ENCODE peak calls at places on chromosomes 2 and 18, in four cellular contexts. One of them, this sample, is unnamed.

GRCh38 chr18:34957119-34957863 is 83.9 kb upstream of the MAPRE2 start:
- DNase-seq in CD8-positive, alpha-beta T cell: no peak
- DNase-seq in tibial nerve: no peak
- DNase-seq in dorsolateral prefrontal cortex: no peak
- DNase-seq in this sample: no peak

GRCh38 chr2:3418766-3419165 is 39.3 kb downstream of the TRAPPC12 start:
- DNase-seq in CD8-positive, alpha-beta T cell: no peak
- DNase-seq in tibial nerve: no peak
- DNase-seq in dorsolateral prefrontal cortex: no peak
- DNase-seq in this sample: no peak

GRCh38 chr2:185919155-185919554 is 180.6 kb downstream of the FSIP2 start:
- DNase-seq in CD8-positive, alpha-beta T cell: no peak
- DNase-seq in tibial nerve: no peak
- DNase-seq in dorsolateral prefrontal cortex: no peak
- DNase-seq in this sample: no peak

GRCh38 chr2:164843346-164843841 is 1.8 kb upstream of the COBLL1 start:
- DNase-seq in CD8-positive, alpha-beta T cell: no peak
- DNase-seq in tibial nerve: no peak
- DNase-seq in dorsolateral prefrontal cortex: no peak
- DNase-seq in this sample: no peak

GRCh38 chr2:22787745-22788144 is 597.2 kb upstream of the KLHL29 start:
- DNase-seq in CD8-positive, alpha-beta T cell: no peak
- DNase-seq in tibial nerve: no peak
- DNase-seq in dorsolateral prefrontal cortex: no peak
- DNase-seq in this sample: no peak

GRCh38 chr18:22558945-22559385 is 141.2 kb upstream of the CTAGE1 start:
- DNase-seq in CD8-positive, alpha-beta T cell: no peak
- DNase-seq in tibial nerve: no peak
- DNase-seq in dorsolateral prefrontal cortex: no peak
- DNase-seq in this sample: peak

GRCh38 chr18:995641-996040 is 91.0 kb downstream of the ADCYAP1 start:
- DNase-seq in CD8-positive, alpha-beta T cell: no peak
- DNase-seq in tibial nerve: no peak
- DNase-seq in dorsolateral prefrontal cortex: no peak
- DNase-seq in this sample: no peak

GRCh38 chr18:24014062-24014985 is at the start of gene TTC39C:
- DNase-seq in CD8-positive, alpha-beta T cell: peak
- DNase-seq in tibial nerve: peak
- DNase-seq in dorsolateral prefrontal cortex: peak
- DNase-seq in this sample: peak

DNA sequence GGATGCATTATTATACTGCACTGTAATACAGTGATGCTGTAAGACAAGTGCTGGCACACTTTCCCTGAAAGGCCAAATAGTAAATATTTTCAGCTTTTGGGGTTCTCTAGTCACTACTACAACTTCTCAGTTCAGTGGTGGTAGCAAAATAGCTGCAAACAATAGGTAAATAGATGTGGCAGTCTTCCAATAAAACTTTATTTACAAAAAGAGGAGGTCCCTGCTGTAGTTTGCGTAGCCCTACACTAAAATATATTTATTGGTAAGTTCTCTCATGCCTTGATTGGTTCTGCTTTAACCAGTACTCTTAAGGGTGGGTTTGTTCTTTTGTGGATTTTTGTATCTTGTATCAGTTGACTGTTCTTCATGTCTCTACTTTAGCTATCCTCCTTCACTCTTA is 7.8 kb downstream of the GLS start:
- DNase-seq in CD8-positive, alpha-beta T cell: no peak
- DNase-seq in tibial nerve: no peak
- DNase-seq in dorsolateral prefrontal cortex: no peak
- DNase-seq in this sample: no peak
- H3K4me3 ChIP-seq in CD8-positive, alpha-beta T cell: no peak
- H3K4me3 ChIP-seq in tibial nerve: no peak
- H3K4me3 ChIP-seq in dorsolateral prefrontal cortex: no peak
- H3K4me3 ChIP-seq in this sample: no peak

DNA sequence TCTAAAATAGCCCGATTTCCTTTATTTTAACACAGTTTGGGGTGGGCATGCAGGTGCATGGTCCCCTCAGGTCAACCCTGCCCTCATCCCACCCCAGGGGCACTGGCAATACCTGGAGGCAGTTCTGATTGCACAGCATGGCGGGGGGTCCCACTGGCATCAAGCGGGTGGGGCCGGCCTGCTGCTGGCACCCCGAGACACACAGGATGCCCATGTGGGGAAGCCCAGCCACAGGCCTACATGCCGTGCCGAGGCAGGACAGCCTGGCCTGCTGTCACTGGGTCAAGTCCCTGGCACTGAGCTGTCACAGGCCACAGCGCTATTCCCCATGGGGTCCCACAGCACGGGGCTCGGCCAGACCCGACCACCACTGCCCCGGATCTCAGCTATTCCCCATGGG is 11.9 kb upstream of the KCNG2 start:
- DNase-seq in CD8-positive, alpha-beta T cell: no peak
- DNase-seq in tibial nerve: no peak
- DNase-seq in dorsolateral prefrontal cortex: no peak
- DNase-seq in this sample: no peak
- H3K4me3 ChIP-seq in CD8-positive, alpha-beta T cell: no peak
- H3K4me3 ChIP-seq in tibial nerve: no peak
- H3K4me3 ChIP-seq in dorsolateral prefrontal cortex: no peak
- H3K4me3 ChIP-seq in this sample: no peak

GRCh38 chr2:95509408-95509807 is 24.9 kb upstream of the TRIM43B start:
- DNase-seq in CD8-positive, alpha-beta T cell: no peak
- DNase-seq in tibial nerve: no peak
- DNase-seq in dorsolateral prefrontal cortex: no peak
- DNase-seq in this sample: no peak
- H3K4me3 ChIP-seq in CD8-positive, alpha-beta T cell: no peak
- H3K4me3 ChIP-seq in tibial nerve: no peak
- H3K4me3 ChIP-seq in dorsolateral prefrontal cortex: no peak
- H3K4me3 ChIP-seq in this sample: no peak

GRCh38 chr2:166180951-166181812 is 53.4 kb upstream of the SCN1A start:
- DNase-seq in CD8-positive, alpha-beta T cell: no peak
- DNase-seq in tibial nerve: peak
- DNase-seq in dorsolateral prefrontal cortex: no peak
- DNase-seq in this sample: peak
- H3K4me3 ChIP-seq in CD8-positive, alpha-beta T cell: no peak
- H3K4me3 ChIP-seq in tibial nerve: no peak
- H3K4me3 ChIP-seq in dorsolateral prefrontal cortex: no peak
- H3K4me3 ChIP-seq in this sample: no peak

DNA sequence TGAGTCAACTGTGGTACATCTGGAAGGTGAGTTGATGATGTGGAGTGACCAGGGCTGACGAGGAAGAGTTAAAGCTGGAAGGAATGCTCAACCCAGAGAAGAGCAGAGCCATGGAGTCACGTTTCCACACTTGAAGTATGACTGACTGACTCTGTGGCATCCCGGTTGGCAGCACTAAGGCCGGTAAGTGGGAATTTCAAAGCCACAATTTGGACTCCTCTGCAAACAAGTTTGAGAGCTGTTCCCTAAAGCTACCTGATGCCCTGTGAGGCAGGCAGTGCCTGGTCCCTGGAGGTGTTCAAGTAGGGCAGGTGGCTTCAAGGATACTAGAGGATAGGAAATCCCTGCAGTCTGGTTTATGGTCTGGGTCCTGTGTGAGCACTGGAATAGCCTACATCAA is 69.3 kb upstream of the ITGB6 start:
- DNase-seq in CD8-positive, alpha-beta T cell: no peak
- DNase-seq in tibial nerve: no peak
- DNase-seq in dorsolateral prefrontal cortex: no peak
- DNase-seq in this sample: peak
- H3K4me3 ChIP-seq in CD8-positive, alpha-beta T cell: peak
- H3K4me3 ChIP-seq in tibial nerve: peak
- H3K4me3 ChIP-seq in dorsolateral prefrontal cortex: peak
- H3K4me3 ChIP-seq in this sample: no peak